ENCODE peak calls at places on chromosome 1, in six cellular contexts. One of them, this sample, is unnamed.

GRCh38 chr1:199176713-199177112 is 537.9 kb downstream of the PTPRC start:
- DNase-seq in neural crest cell: no peak
- DNase-seq in NCI-H748 treated with DMSO at 0.1 percent for 48 hours: no peak
- DNase-seq in bronchial epithelial cell: no peak
- DNase-seq in hippocampal formation: no peak
- DNase-seq in small intestine: no peak
- DNase-seq in this sample: no peak

GRCh38 chr1:85295006-85295431 is 18.6 kb upstream of the BCL10 start:
- DNase-seq in neural crest cell: no peak
- DNase-seq in NCI-H748 treated with DMSO at 0.1 percent for 48 hours: no peak
- DNase-seq in bronchial epithelial cell: peak; percentile 98
- DNase-seq in hippocampal formation: no peak
- DNase-seq in small intestine: no peak
- DNase-seq in this sample: peak; percentile 84

GRCh38 chr1:155977607-155978324 is 581 bp downstream of the ARHGEF2 start:
- DNase-seq in neural crest cell: no peak
- DNase-seq in NCI-H748 treated with DMSO at 0.1 percent for 48 hours: no peak
- DNase-seq in bronchial epithelial cell: no peak
- DNase-seq in hippocampal formation: no peak
- DNase-seq in small intestine: peak; percentile 31
- DNase-seq in this sample: no peak

GRCh38 chr1:54347261-54347954 is 58.8 kb downstream of the SSBP3 start:
- DNase-seq in neural crest cell: no peak
- DNase-seq in NCI-H748 treated with DMSO at 0.1 percent for 48 hours: no peak
- DNase-seq in bronchial epithelial cell: no peak
- DNase-seq in hippocampal formation: no peak
- DNase-seq in small intestine: no peak
- DNase-seq in this sample: no peak

GRCh38 chr1:180112979-180113650 is 41.6 kb upstream of the QSOX1 start:
- DNase-seq in neural crest cell: no peak
- DNase-seq in NCI-H748 treated with DMSO at 0.1 percent for 48 hours: no peak
- DNase-seq in bronchial epithelial cell: no peak
- DNase-seq in hippocampal formation: no peak
- DNase-seq in small intestine: no peak
- DNase-seq in this sample: no peak

GRCh38 chr1:1170891-1171550 is 2.7 kb upstream of the TTLL10 start:
- DNase-seq in neural crest cell: no peak
- DNase-seq in NCI-H748 treated with DMSO at 0.1 percent for 48 hours: no peak
- DNase-seq in bronchial epithelial cell: no peak
- DNase-seq in hippocampal formation: no peak
- DNase-seq in small intestine: no peak
- DNase-seq in this sample: no peak

GRCh38 chr1:119332626-119333025 is 36.0 kb upstream of the HAO2 start:
- DNase-seq in neural crest cell: no peak
- DNase-seq in NCI-H748 treated with DMSO at 0.1 percent for 48 hours: no peak
- DNase-seq in bronchial epithelial cell: no peak
- DNase-seq in hippocampal formation: no peak
- DNase-seq in small intestine: no peak
- DNase-seq in this sample: no peak

GRCh38 chr1:230823835-230824485 is 44.4 kb downstream of the C1orf198 start:
- DNase-seq in neural crest cell: no peak
- DNase-seq in NCI-H748 treated with DMSO at 0.1 percent for 48 hours: no peak
- DNase-seq in bronchial epithelial cell: peak; percentile 28
- DNase-seq in hippocampal formation: no peak
- DNase-seq in small intestine: peak; percentile 15
- DNase-seq in this sample: no peak

GRCh38 chr1:25944986-25945385 is 38.8 kb upstream of the STMN1 start:
- DNase-seq in neural crest cell: no peak
- DNase-seq in NCI-H748 treated with DMSO at 0.1 percent for 48 hours: no peak
- DNase-seq in bronchial epithelial cell: peak; percentile 74
- DNase-seq in hippocampal formation: no peak
- DNase-seq in small intestine: peak; percentile 87
- DNase-seq in this sample: no peak

GRCh38 chr1:154431586-154432373 is 26.6 kb downstream of the IL6R start:
- DNase-seq in neural crest cell: no peak
- DNase-seq in NCI-H748 treated with DMSO at 0.1 percent for 48 hours: no peak
- DNase-seq in bronchial epithelial cell: peak; percentile 99
- DNase-seq in hippocampal formation: no peak
- DNase-seq in small intestine: no peak
- DNase-seq in this sample: peak; percentile 88

GRCh38 chr1:8599813-8600212 is 217.6 kb downstream of the RERE start:
- DNase-seq in neural crest cell: no peak
- DNase-seq in NCI-H748 treated with DMSO at 0.1 percent for 48 hours: no peak
- DNase-seq in bronchial epithelial cell: no peak
- DNase-seq in hippocampal formation: no peak
- DNase-seq in small intestine: peak; percentile 77
- DNase-seq in this sample: no peak

GRCh38 chr1:9280015-9280860 is 12.5 kb upstream of the SPSB1 start:
- DNase-seq in neural crest cell: no peak
- DNase-seq in NCI-H748 treated with DMSO at 0.1 percent for 48 hours: no peak
- DNase-seq in bronchial epithelial cell: peak; percentile 84
- DNase-seq in hippocampal formation: no peak
- DNase-seq in small intestine: peak; percentile 62
- DNase-seq in this sample: peak; percentile 73

GRCh38 chr1:65832296-65832695 is 39.6 kb downstream of the PDE4B start:
- DNase-seq in neural crest cell: no peak
- DNase-seq in NCI-H748 treated with DMSO at 0.1 percent for 48 hours: no peak
- DNase-seq in bronchial epithelial cell: no peak
- DNase-seq in hippocampal formation: no peak
- DNase-seq in small intestine: no peak
- DNase-seq in this sample: no peak

GRCh38 chr1:233916706-233917105 is 12.2 kb downstream of the SLC35F3 start:
- DNase-seq in neural crest cell: no peak
- DNase-seq in NCI-H748 treated with DMSO at 0.1 percent for 48 hours: no peak
- DNase-seq in bronchial epithelial cell: peak; percentile 57
- DNase-seq in hippocampal formation: no peak
- DNase-seq in small intestine: no peak
- DNase-seq in this sample: no peak

GRCh38 chr1:2316451-2316940 is 74.9 kb downstream of the MORN1 start:
- DNase-seq in neural crest cell: no peak
- DNase-seq in NCI-H748 treated with DMSO at 0.1 percent for 48 hours: no peak
- DNase-seq in bronchial epithelial cell: no peak
- DNase-seq in hippocampal formation: no peak
- DNase-seq in small intestine: no peak
- DNase-seq in this sample: no peak

GRCh38 chr1:160567858-160568682 is 11.2 kb downstream of the CD84 start:
- DNase-seq in neural crest cell: no peak
- DNase-seq in NCI-H748 treated with DMSO at 0.1 percent for 48 hours: no peak
- DNase-seq in bronchial epithelial cell: no peak
- DNase-seq in hippocampal formation: no peak
- DNase-seq in small intestine: peak; percentile 55
- DNase-seq in this sample: no peak

This sample was measured in epithelial cell of prostate.